ENCODE peak calls at places on chromosomes 13 and 19, in six cellular contexts. One of them, this sample, is unnamed.

GRCh38 chr13:112711528-112712265 is 21.9 kb downstream of the ATP11A start:
- DNase-seq in SK-N-SH: no peak
- DNase-seq in K562: peak; percentile 94
- DNase-seq in A549: peak; percentile 87
- DNase-seq in IMR-90: peak; percentile 98
- DNase-seq in HepG2: peak; percentile 76
- DNase-seq in this sample: no peak

GRCh38 chr13:100563779-100564178 is 24.8 kb downstream of the GGACT start:
- DNase-seq in IMR-90: no peak
- DNase-seq in SK-N-SH: no peak
- DNase-seq in HepG2: no peak
- DNase-seq in K562: no peak
- DNase-seq in A549: no peak
- DNase-seq in this sample: no peak

GRCh38 chr19:30799854-30800755 is 427.9 kb downstream of the ZNF536 start:
- DNase-seq in IMR-90: no peak
- DNase-seq in HepG2: peak; percentile 3
- DNase-seq in A549: peak; percentile 83
- DNase-seq in SK-N-SH: no peak
- DNase-seq in K562: peak; percentile 75
- DNase-seq in this sample: no peak

GRCh38 chr13:111484959-111485358 is 164.5 kb downstream of the TEX29 start:
- DNase-seq in K562: no peak
- DNase-seq in IMR-90: no peak
- DNase-seq in SK-N-SH: no peak
- DNase-seq in HepG2: no peak
- DNase-seq in A549: no peak
- DNase-seq in this sample: no peak

GRCh38 chr13:110689041-110689440 is 16.9 kb downstream of the CARS2 start:
- DNase-seq in SK-N-SH: no peak
- DNase-seq in HepG2: no peak
- DNase-seq in A549: no peak
- DNase-seq in K562: no peak
- DNase-seq in IMR-90: no peak
- DNase-seq in this sample: no peak

GRCh38 chr19:310781-311496 is 19.7 kb upstream of the PLPP2 start:
- DNase-seq in HepG2: no peak
- DNase-seq in SK-N-SH: peak; percentile 15
- DNase-seq in IMR-90: no peak
- DNase-seq in K562: no peak
- DNase-seq in A549: no peak
- DNase-seq in this sample: no peak

GRCh38 chr19:31834070-31834469 is 484.8 kb upstream of the TSHZ3 start:
- DNase-seq in A549: no peak
- DNase-seq in SK-N-SH: no peak
- DNase-seq in IMR-90: no peak
- DNase-seq in HepG2: no peak
- DNase-seq in K562: no peak
- DNase-seq in this sample: no peak

GRCh38 chr19:27794444-27795042 is 1418.4 kb downstream of the UQCRFS1 start:
- DNase-seq in SK-N-SH: no peak
- DNase-seq in IMR-90: peak; percentile 47
- DNase-seq in A549: no peak
- DNase-seq in K562: peak; percentile 24
- DNase-seq in HepG2: peak; percentile 16
- DNase-seq in this sample: no peak

DNA sequence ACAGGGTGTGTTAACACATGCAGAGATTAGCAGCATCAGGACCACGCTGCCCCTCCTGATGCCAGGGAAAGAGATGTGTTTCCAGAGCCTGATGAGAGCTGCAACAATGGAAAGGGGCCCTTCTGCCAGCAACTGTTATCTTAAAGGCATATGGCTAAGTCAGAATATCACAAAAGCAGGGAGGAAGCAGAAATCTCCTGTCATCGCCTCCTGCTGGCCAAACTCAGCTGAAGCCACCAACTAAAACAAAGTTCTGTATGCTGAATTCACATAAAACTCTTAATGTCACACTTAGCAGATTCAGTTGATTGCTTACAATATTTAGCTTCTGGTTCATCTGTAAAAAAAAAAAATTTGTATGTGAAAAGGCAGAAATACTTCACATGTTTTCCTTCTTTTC is 178.2 kb downstream of the GPC5 start:
- DNase-seq in IMR-90: no peak
- DNase-seq in HepG2: peak; percentile 1
- DNase-seq in A549: no peak
- DNase-seq in K562: peak; percentile 37
- DNase-seq in SK-N-SH: no peak
- DNase-seq in this sample: no peak
- TF ChIP-seq SMC3 in IMR-90: no peak
- TF ChIP-seq SMC3 in HepG2: no peak
- TF ChIP-seq SMC3 in A549: no peak
- TF ChIP-seq SMC3 in K562: peak; percentile 24
- TF ChIP-seq SMC3 in SK-N-SH: no peak
- TF ChIP-seq SMC3 in this sample: no peak

GRCh38 chr19:43656436-43656835 is 13.5 kb downstream of the PLAUR start:
- DNase-seq in SK-N-SH: no peak
- DNase-seq in IMR-90: no peak
- DNase-seq in A549: no peak
- DNase-seq in K562: no peak
- DNase-seq in HepG2: no peak
- DNase-seq in this sample: no peak

GRCh38 chr19:43648633-43649032 is 9.0 kb upstream of the CADM4 start:
- DNase-seq in IMR-90: no peak
- DNase-seq in SK-N-SH: no peak
- DNase-seq in HepG2: no peak
- DNase-seq in K562: no peak
- DNase-seq in A549: no peak
- DNase-seq in this sample: no peak

GRCh38 chr19:43649514-43649913 is 9.9 kb upstream of the CADM4 start:
- DNase-seq in HepG2: no peak
- DNase-seq in A549: no peak
- DNase-seq in IMR-90: no peak
- DNase-seq in SK-N-SH: no peak
- DNase-seq in K562: no peak
- DNase-seq in this sample: no peak

GRCh38 chr19:43652546-43652874 is 12.9 kb upstream of the CADM4 start:
- DNase-seq in HepG2: no peak
- DNase-seq in SK-N-SH: no peak
- DNase-seq in A549: no peak
- DNase-seq in K562: no peak
- DNase-seq in IMR-90: no peak
- DNase-seq in this sample: no peak

DNA sequence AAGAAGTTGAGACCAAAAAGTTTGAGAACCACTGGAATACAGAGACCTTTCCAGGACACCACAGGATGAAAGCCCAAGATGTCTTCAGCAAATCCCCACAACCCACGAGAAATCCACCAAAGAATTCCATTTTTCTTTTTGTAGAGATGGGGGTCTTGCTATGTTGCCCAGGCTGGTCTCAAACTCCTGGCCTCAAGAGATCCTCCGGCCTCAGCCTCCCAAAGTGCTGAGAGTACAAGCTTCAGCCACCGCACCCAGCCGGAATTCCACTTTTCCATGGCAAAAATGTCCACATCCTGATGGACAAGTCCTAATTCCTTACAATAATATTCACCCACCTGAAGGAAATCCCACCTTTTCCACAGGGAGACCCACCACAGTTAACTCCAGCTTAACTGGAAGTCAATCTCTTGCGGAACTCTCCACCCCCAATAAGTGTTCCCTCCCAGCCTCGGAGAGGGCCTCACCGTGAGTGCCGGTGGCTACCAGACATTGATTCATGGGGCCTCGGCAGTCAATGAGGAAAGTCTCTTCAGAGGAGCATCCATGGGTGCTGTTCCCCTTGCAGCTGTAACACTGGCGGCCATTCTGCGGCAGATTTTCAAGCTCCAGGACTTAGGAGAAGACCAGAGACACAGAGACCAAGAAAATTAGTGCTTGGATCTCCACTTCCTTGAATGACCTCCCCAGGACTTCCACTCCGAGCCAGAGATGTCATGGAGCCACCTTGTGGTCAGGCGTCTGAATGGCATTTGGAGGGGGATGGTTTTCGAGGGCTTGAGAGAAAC is 12.3 kb upstream of the CADM4 start:
- DNase-seq in A549: peak; percentile 80
- DNase-seq in IMR-90: peak; percentile 65
- DNase-seq in SK-N-SH: peak; percentile 72
- DNase-seq in HepG2: peak; percentile 75
- DNase-seq in K562: peak; percentile 81
- DNase-seq in this sample: no peak
- TF ChIP-seq SMC3 in A549: peak; percentile 73
- TF ChIP-seq SMC3 in IMR-90: peak; percentile 53
- TF ChIP-seq SMC3 in SK-N-SH: peak; percentile 64
- TF ChIP-seq SMC3 in HepG2: peak; percentile 93
- TF ChIP-seq SMC3 in K562: peak; percentile 78
- TF ChIP-seq SMC3 in this sample: peak; percentile 62

GRCh38 chr13:107493271-107493670 is 722.1 kb downstream of the LIG4 start:
- DNase-seq in SK-N-SH: no peak
- DNase-seq in IMR-90: no peak
- DNase-seq in K562: no peak
- DNase-seq in HepG2: no peak
- DNase-seq in A549: no peak
- DNase-seq in this sample: no peak
- TF ChIP-seq SMC3 in SK-N-SH: no peak
- TF ChIP-seq SMC3 in IMR-90: no peak
- TF ChIP-seq SMC3 in K562: no peak
- TF ChIP-seq SMC3 in HepG2: no peak
- TF ChIP-seq SMC3 in A549: no peak
- TF ChIP-seq SMC3 in this sample: no peak

GRCh38 chr13:84208251-84208650 is 326.0 kb upstream of the SLITRK1 start:
- DNase-seq in K562: no peak
- DNase-seq in SK-N-SH: no peak
- DNase-seq in IMR-90: no peak
- DNase-seq in A549: no peak
- DNase-seq in HepG2: no peak
- DNase-seq in this sample: no peak
- TF ChIP-seq SMC3 in K562: no peak
- TF ChIP-seq SMC3 in SK-N-SH: no peak
- TF ChIP-seq SMC3 in IMR-90: no peak
- TF ChIP-seq SMC3 in A549: no peak
- TF ChIP-seq SMC3 in HepG2: no peak
- TF ChIP-seq SMC3 in this sample: no peak

DNA sequence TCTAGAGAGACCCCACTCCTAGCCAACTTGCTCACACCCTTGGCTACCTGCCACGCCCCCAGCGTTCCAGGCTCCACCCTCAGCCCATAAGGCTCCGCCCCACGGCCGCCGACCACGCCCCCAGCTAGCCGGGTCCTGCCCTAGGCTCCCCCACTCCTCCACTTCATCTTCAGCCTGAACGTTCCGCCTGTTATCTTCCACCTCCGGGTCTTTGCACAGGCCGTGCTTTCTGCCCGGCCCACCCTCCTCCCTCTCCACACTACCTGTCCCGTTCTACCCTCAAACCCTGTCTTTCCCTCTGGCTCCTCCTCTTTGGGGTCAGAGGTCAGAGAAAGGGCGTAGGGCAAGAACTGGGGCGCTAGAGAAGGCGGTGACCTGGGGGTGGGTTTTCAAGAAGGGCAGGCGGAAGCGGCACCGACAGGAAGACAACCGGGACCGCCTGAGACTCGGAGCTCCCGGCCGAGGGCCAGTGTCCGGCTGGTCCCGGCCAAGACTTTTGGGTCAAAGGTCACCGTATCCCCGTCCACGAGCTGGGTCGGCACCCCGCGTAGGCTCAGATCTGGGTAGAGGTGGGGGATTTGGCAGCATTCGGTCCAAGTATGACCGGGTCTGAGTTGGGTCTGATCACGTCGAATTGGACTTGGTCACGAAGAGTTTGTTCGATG is 2.2 kb downstream of the PDE4C start:
- DNase-seq in A549: no peak
- DNase-seq in IMR-90: no peak
- DNase-seq in HepG2: peak; percentile 63
- DNase-seq in SK-N-SH: peak; percentile 89
- DNase-seq in K562: peak; percentile 96
- DNase-seq in this sample: no peak
- TF ChIP-seq SMC3 in A549: no peak
- TF ChIP-seq SMC3 in IMR-90: no peak
- TF ChIP-seq SMC3 in HepG2: no peak
- TF ChIP-seq SMC3 in SK-N-SH: no peak
- TF ChIP-seq SMC3 in K562: no peak
- TF ChIP-seq SMC3 in this sample: no peak

GRCh38 chr19:33399745-33400681 is 26.5 kb downstream of the CEBPG start:
- DNase-seq in A549: no peak
- DNase-seq in K562: no peak
- DNase-seq in IMR-90: no peak
- DNase-seq in HepG2: no peak
- DNase-seq in SK-N-SH: peak; percentile 28
- DNase-seq in this sample: no peak
- TF ChIP-seq SMC3 in A549: no peak
- TF ChIP-seq SMC3 in K562: no peak
- TF ChIP-seq SMC3 in IMR-90: no peak
- TF ChIP-seq SMC3 in HepG2: no peak
- TF ChIP-seq SMC3 in SK-N-SH: no peak
- TF ChIP-seq SMC3 in this sample: no peak

GRCh38 chr13:75621147-75621546 is 15.0 kb upstream of the LMO7 start:
- DNase-seq in K562: no peak
- DNase-seq in A549: no peak
- DNase-seq in SK-N-SH: no peak
- DNase-seq in HepG2: no peak
- DNase-seq in IMR-90: peak; percentile 70
- DNase-seq in this sample: no peak
- TF ChIP-seq SMC3 in K562: no peak
- TF ChIP-seq SMC3 in A549: no peak
- TF ChIP-seq SMC3 in SK-N-SH: no peak
- TF ChIP-seq SMC3 in HepG2: no peak
- TF ChIP-seq SMC3 in IMR-90: no peak
- TF ChIP-seq SMC3 in this sample: no peak